ENCODE peak calls at places on chromosomes 11 and 22, in eight cellular contexts. S is H9, R is fibroblast of lung, B is mesendoderm, N is hepatocyte, M is PC-3, Y is K562, T is mammary epithelial cell. P is an unnamed sample. For H3K79me2, the result is how much of the 10 kb centered on the place peaks cover.

GRCh38 chr11:128179049-128179448 is 408.3 kb downstream of the ETS1 start:
- DNase-seq in S (no peak), R (no peak), B (no peak), N (no peak), M (no peak), Y (no peak), T (no peak), P (no peak)

GRCh38 chr11:61004841-61005240 is 33.4 kb downstream of the CD6 start:
- DNase-seq in S (no peak), R (peak), B (no peak), N (no peak), M (no peak), Y (no peak), T (no peak), P (no peak)

GRCh38 chr11:94793822-94794221 is 25.7 kb downstream of the AMOTL1 start:
- DNase-seq in S (no peak), R (peak), B (no peak), N (no peak), M (peak), Y (no peak), T (peak), P (no peak)

GRCh38 chr11:6568191-6568918 is 35.1 kb downstream of the RRP8 start:
- DNase-seq in S (peak), R (peak), B (peak), N (peak), M (peak), Y (peak), T (peak), P (no peak)

GRCh38 chr11:32538804-32539203 is 44.8 kb upstream of the EIF3M start:
- DNase-seq in S (no peak), R (no peak), B (no peak), N (no peak), M (no peak), Y (no peak), T (no peak), P (no peak)

GRCh38 chr11:128497057-128497957 is 90.1 kb downstream of the ETS1 start:
- DNase-seq in S (peak), R (peak), B (peak), N (peak), M (peak), Y (no peak), T (peak), P (no peak)

GRCh38 chr11:48193876-48194275 is 22.7 kb upstream of the OR4B1 start:
- DNase-seq in S (no peak), R (peak), B (no peak), N (no peak), M (peak), Y (no peak), T (peak), P (no peak)

GRCh38 chr11:32231909-32232493 is 141.1 kb downstream of the RCN1 start:
- DNase-seq in S (peak), R (peak), B (peak), N (peak), M (peak), Y (peak), T (peak), P (peak)

GRCh38 chr11:46615756-46616155 is 1.3 kb downstream of the HARBI1 start:
- DNase-seq in S (no peak), R (no peak), B (peak), N (no peak), M (peak), Y (peak), T (no peak), P (no peak)

GRCh38 chr22:18060646-18061620 is 16.9 kb upstream of the PEX26 start:
- DNase-seq in S (no peak), R (peak), B (peak), N (peak), M (peak), Y (no peak), T (peak), P (no peak)

GRCh38 chr22:29606320-29606719 is 2.9 kb downstream of the NF2 start:
- DNase-seq in S (peak), R (no peak), B (peak), N (no peak), M (no peak), Y (no peak), T (no peak), P (no peak)
- H3K79me2 ChIP-seq in S (under half), R (half or more), B (under half), N (half or more), M (half or more), Y (half or more), T (half or more), P (under half)

GRCh38 chr11:72826191-72826941 is 12.2 kb downstream of the ATG16L2 start:
- DNase-seq in S (no peak), R (no peak), B (peak), N (no peak), M (no peak), Y (no peak), T (no peak), P (no peak)
- H3K79me2 ChIP-seq in S (under half), R (under half), B (under half), N (under half), M (under half), Y (under half), T (under half), P (under half)

GRCh38 chr11:68506908-68507307 is 46.4 kb downstream of the PPP6R3 start:
- DNase-seq in S (no peak), R (no peak), B (peak), N (no peak), M (peak), Y (no peak), T (no peak), P (no peak)
- H3K79me2 ChIP-seq in S (under half), R (half or more), B (half or more), N (half or more), M (half or more), Y (half or more), T (half or more), P (half or more)

DNA sequence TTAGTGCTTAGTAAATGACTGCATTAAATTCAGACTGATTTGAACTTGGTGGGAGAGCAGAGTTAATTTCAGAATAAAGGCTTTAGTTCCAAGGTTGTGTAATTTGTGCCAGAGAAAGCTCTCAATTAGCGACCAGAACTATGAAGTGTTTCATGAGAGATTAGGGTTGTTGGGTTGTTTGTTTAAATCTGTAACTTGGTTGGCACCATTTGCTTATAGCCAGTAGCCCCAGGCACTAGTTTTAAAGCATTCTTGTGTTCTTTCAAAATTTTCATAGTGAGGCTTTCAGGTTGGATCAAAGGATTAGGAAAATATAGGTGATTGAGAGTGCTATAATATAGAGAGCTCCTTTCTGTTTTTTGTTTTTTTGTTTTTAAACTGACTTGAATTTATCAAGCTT is 25.6 kb downstream of the UVRAG start:
- DNase-seq in S (no peak), R (no peak), B (no peak), N (no peak), M (no peak), Y (no peak), T (no peak), P (no peak)
- H3K79me2 ChIP-seq in S (under half), R (under half), B (under half), N (under half), M (under half), Y (under half), T (under half), P (half or more)

GRCh38 chr22:40177738-40178416 is at the start of gene TNRC6B:
- DNase-seq in S (peak), R (peak), B (peak), N (peak), M (peak), Y (peak), T (peak), P (peak)
- H3K79me2 ChIP-seq in S (under half), R (under half), B (under half), N (under half), M (half or more), Y (half or more), T (under half), P (half or more)

GRCh38 chr22:33329398-33329797 is 271.2 kb upstream of the SYN3 start:
- DNase-seq in S (no peak), R (no peak), B (no peak), N (peak), M (no peak), Y (no peak), T (no peak), P (no peak)

GRCh38 chr22:33332538-33332937 is 274.4 kb upstream of the SYN3 start:
- DNase-seq in S (no peak), R (peak), B (no peak), N (peak), M (no peak), Y (peak), T (no peak), P (no peak)

GRCh38 chr22:33328789-33329296 is 270.7 kb upstream of the SYN3 start:
- DNase-seq in S (no peak), R (peak), B (peak), N (peak), M (no peak), Y (no peak), T (peak), P (no peak)

GRCh38 chr22:33330534-33330933 is 272.4 kb upstream of the SYN3 start:
- DNase-seq in S (no peak), R (no peak), B (no peak), N (no peak), M (no peak), Y (no peak), T (no peak), P (no peak)

GRCh38 chr22:33331017-33331416 is 272.8 kb upstream of the SYN3 start:
- DNase-seq in S (no peak), R (no peak), B (no peak), N (no peak), M (no peak), Y (no peak), T (no peak), P (no peak)
- H3K79me2 ChIP-seq in S (under half), R (under half), B (under half), N (under half), M (under half), Y (under half), T (under half), P (under half)

DNA sequence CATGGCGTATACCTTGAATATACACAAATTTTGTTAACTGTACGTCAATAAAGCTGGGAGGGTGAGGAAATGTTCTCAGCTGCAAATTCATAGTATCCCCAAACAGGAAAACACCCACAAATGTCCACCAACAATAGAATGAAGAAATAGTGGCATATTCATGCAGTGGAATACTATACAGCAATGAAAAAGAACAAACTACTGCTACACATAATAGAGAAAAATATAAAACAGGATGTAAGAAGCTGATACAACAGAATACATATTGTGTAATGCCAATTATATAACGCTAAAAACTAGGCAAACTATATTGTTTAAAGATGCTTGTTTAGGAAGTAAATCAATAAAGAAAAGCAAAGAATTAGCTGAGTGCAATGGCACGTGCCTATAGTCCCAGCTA is 81.5 kb downstream of the SIK3 start:
- DNase-seq in S (no peak), R (no peak), B (no peak), N (no peak), M (no peak), Y (no peak), T (no peak), P (no peak)
- H3K79me2 ChIP-seq in S (under half), R (under half), B (under half), N (half or more), M (under half), Y (under half), T (half or more), P (half or more)

GRCh38 chr11:12841946-12842630 is 167.0 kb upstream of the RASSF10 start:
- DNase-seq in S (no peak), R (peak), B (peak), N (peak), M (peak), Y (peak), T (peak), P (peak)
- H3K79me2 ChIP-seq in S (under half), R (half or more), B (half or more), N (half or more), M (half or more), Y (under half), T (half or more), P (under half)

GRCh38 chr11:3367221-3367620 is 11.7 kb downstream of the ZNF195 start:
- DNase-seq in S (no peak), R (no peak), B (no peak), N (no peak), M (no peak), Y (no peak), T (no peak), P (no peak)
- H3K79me2 ChIP-seq in S (under half), R (under half), B (under half), N (under half), M (under half), Y (under half), T (half or more), P (under half)

GRCh38 chr22:45171830-45172229 is 8.1 kb downstream of the NUP50 start:
- DNase-seq in S (no peak), R (no peak), B (no peak), N (no peak), M (no peak), Y (no peak), T (no peak), P (no peak)

GRCh38 chr22:45166935-45167334 is 3.2 kb downstream of the NUP50 start:
- DNase-seq in S (no peak), R (no peak), B (no peak), N (no peak), M (no peak), Y (no peak), T (no peak), P (no peak)

GRCh38 chr22:45172872-45173585 is 9.3 kb downstream of the NUP50 start:
- DNase-seq in S (no peak), R (no peak), B (no peak), N (no peak), M (no peak), Y (no peak), T (no peak), P (no peak)

GRCh38 chr22:45164217-45165123 is 745 bp downstream of the NUP50 start:
- DNase-seq in S (no peak), R (peak), B (peak), N (peak), M (no peak), Y (peak), T (peak), P (peak)

DNA sequence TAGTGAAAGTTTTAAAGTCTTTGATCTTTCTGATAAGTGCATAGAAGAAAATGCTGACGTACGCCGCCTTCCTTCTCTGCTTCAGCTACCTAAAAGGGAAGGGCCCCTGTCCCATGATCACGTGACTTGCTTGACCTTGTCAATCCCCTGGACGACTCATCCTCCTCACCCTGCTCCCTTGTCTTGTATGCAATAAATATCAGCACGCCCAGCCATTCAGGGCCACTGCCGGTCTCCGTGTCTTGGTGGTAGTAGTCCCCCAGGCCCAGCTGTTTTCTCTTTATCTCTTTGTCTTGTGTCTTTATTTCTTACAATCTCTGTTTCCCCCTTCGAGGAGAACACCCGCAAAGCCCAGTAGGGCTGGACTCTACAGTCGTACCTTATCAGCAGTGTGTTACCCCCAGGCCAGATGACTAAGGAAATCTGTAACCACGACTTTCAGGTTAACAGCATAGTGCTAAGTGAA is 6.3 kb downstream of the NUP50 start:
- DNase-seq in S (no peak), R (peak), B (peak), N (no peak), M (peak), Y (peak), T (peak), P (no peak)
- H3K79me2 ChIP-seq in S (under half), R (half or more), B (under half), N (half or more), M (half or more), Y (half or more), T (half or more), P (half or more)

P was measured in OCI-LY7.